ENCODE peak calls at places on chromosome 6, in six cellular contexts. U, P, R, D, G and X are unnamed samples.

GRCh38 chr6:35052694-35053565 is 88.2 kb downstream of the TCP11 start:
- ATAC-seq in U (no peak), P (no peak), R (no peak), D (no peak), G (no peak), X (peak; percentile 72)

GRCh38 chr6:4805553-4806307 is 29.5 kb downstream of the CDYL start:
- ATAC-seq in U (peak; percentile 84), P (peak; percentile 71), R (no peak), D (peak; percentile 76), G (peak; percentile 23), X (peak; percentile 51)

GRCh38 chr6:149474108-149474935 is 10.5 kb downstream of the ZC3H12D start:
- ATAC-seq in U (peak; percentile 44), P (peak; percentile 6), R (peak; percentile 53), D (no peak), G (peak; percentile 33), X (no peak)

GRCh38 chr6:124854338-124854922 is 107.8 kb upstream of the RNF217 start:
- ATAC-seq in U (no peak), P (no peak), R (no peak), D (no peak), G (no peak), X (no peak)

GRCh38 chr6:15400572-15401004 is 154.7 kb downstream of the JARID2 start:
- ATAC-seq in U (no peak), P (peak; percentile 33), R (no peak), D (peak; percentile 72), G (peak; percentile 91), X (peak; percentile 66)

GRCh38 chr6:70413829-70414494 is 654 bp downstream of the FAM135A start:
- ATAC-seq in U (peak; percentile 77), P (peak; percentile 80), R (peak; percentile 56), D (no peak), G (peak; percentile 63), X (peak; percentile 30)

GRCh38 chr6:154917941-154918340 is 77.2 kb upstream of the TIAM2 start:
- ATAC-seq in U (no peak), P (no peak), R (no peak), D (no peak), G (no peak), X (no peak)

GRCh38 chr6:128139519-128139918 is 238.7 kb upstream of the THEMIS start:
- ATAC-seq in U (peak; percentile 82), P (peak; percentile 83), R (no peak), D (no peak), G (no peak), X (peak; percentile 36)

GRCh38 chr6:14826456-14826855 is 419.4 kb upstream of the JARID2 start:
- ATAC-seq in U (no peak), P (no peak), R (no peak), D (no peak), G (no peak), X (no peak)

GRCh38 chr6:85461806-85462185 is 11.9 kb downstream of the NT5E start:
- ATAC-seq in U (no peak), P (no peak), R (no peak), D (no peak), G (no peak), X (no peak)
- H3K27ac ChIP-seq in U (no peak overlapping the region), P (no peak overlapping the region), R (peak overlapping the region; percentile 74), D (peak overlapping the region; percentile 32), G (no peak overlapping the region), X (peak overlapping the region; percentile 70)

GRCh38 chr6:3118353-3119039 is at the start of gene BPHL:
- ATAC-seq in U (peak; percentile 91), P (peak; percentile 89), R (peak; percentile 97), D (peak; percentile 99), G (peak; percentile 95), X (peak; percentile 97)
- TF ChIP-seq EP300 in U (no peak), P (peak; percentile 0), R (no peak), D (no peak), G (no peak), X (no peak)

DNA sequence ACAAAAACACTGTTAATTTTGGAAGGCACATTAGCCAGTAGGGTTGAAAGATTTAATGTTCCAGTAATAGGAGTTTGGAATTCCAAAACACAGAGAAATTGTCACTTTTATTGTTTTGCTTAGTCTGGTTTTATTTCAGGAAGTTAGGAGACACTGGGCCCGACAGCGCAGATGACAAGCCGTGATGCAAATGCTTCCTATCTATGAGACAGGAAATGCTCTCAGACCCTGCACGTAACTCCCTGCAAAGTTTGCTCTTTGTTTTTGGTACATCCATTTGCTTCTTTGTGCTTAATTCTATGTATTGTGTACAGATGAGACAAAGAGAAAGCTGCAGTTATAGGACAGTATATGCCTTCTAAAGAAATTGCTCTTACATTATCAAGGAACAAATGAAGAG is 201.5 kb upstream of the SGK1 start:
- ATAC-seq in U (no peak), P (no peak), R (no peak), D (no peak), G (peak; percentile 74), X (no peak)
- H3K27ac ChIP-seq in U (peak overlapping the region; percentile 71), P (no peak overlapping the region), R (no peak overlapping the region), D (peak overlapping the region; percentile 85), G (no peak overlapping the region), X (no peak overlapping the region)

DNA sequence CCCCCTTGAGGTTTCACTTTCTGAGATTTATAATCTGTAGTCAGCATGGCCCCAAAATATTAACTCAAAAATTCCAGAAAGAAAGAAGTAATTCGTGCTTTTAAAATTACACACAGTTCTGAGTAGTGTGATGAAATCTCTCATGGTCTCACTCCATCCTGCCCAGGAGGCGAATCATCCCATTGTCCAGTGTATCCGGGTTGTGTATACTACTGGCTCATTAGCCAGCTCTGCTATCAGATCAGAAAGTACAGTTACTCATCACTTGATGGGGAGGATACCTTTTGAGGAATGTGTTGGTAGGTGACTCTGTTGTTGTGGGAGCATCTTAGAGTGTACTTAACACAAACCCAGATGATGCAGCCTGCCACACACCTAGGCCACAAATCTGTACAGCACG is 65.2 kb downstream of the CDC5L start:
- ATAC-seq in U (peak; percentile 81), P (peak; percentile 36), R (no peak), D (no peak), G (no peak), X (no peak)
- TF ChIP-seq EP300 in U (no peak), P (no peak), R (no peak), D (no peak), G (no peak), X (no peak)

GRCh38 chr6:121856296-121856695 is 420.9 kb downstream of the GJA1 start:
- ATAC-seq in U (no peak), P (no peak), R (no peak), D (no peak), G (no peak), X (no peak)

GRCh38 chr6:121858976-121859375 is 423.5 kb downstream of the GJA1 start:
- ATAC-seq in U (no peak), P (no peak), R (no peak), D (no peak), G (no peak), X (no peak)

GRCh38 chr6:121857551-121857950 is 422.1 kb downstream of the GJA1 start:
- ATAC-seq in U (no peak), P (no peak), R (no peak), D (no peak), G (no peak), X (no peak)

DNA sequence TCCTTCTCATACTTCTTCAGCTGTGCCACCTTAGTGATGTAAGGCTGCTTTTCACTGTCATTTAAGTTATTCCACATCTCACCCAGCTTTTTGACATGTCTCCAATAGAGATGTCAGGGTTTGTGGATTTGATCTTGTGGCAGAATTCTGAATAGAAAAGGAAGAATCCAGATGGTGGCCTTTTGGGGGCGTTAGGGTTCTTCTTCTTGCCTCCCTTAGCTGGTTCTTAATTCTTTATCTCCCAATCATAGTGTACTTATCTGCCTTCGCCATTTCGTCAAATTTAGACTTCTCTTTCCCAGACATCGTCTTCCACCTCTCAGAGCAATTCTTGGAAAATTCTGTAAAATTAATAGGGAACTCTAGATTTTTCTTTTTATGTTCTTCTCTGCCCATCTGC is 422.9 kb downstream of the GJA1 start:
- ATAC-seq in U (no peak), P (no peak), R (no peak), D (no peak), G (no peak), X (no peak)
- H3K27ac ChIP-seq in U (no peak overlapping the region), P (no peak overlapping the region), R (no peak overlapping the region), D (no peak overlapping the region), G (no peak overlapping the region), X (no peak overlapping the region)

GRCh38 chr6:156969233-156969632 is 192.1 kb downstream of the ARID1B start:
- ATAC-seq in U (no peak), P (no peak), R (peak; percentile 25), D (no peak), G (peak; percentile 46), X (no peak)

GRCh38 chr6:156967852-156968251 is 190.7 kb downstream of the ARID1B start:
- ATAC-seq in U (no peak), P (no peak), R (no peak), D (no peak), G (no peak), X (no peak)

GRCh38 chr6:156960525-156960924 is 183.3 kb downstream of the ARID1B start:
- ATAC-seq in U (no peak), P (no peak), R (no peak), D (no peak), G (no peak), X (no peak)

GRCh38 chr6:156961282-156961892 is 184.2 kb downstream of the ARID1B start:
- ATAC-seq in U (no peak), P (peak; percentile 31), R (no peak), D (no peak), G (no peak), X (no peak)

DNA sequence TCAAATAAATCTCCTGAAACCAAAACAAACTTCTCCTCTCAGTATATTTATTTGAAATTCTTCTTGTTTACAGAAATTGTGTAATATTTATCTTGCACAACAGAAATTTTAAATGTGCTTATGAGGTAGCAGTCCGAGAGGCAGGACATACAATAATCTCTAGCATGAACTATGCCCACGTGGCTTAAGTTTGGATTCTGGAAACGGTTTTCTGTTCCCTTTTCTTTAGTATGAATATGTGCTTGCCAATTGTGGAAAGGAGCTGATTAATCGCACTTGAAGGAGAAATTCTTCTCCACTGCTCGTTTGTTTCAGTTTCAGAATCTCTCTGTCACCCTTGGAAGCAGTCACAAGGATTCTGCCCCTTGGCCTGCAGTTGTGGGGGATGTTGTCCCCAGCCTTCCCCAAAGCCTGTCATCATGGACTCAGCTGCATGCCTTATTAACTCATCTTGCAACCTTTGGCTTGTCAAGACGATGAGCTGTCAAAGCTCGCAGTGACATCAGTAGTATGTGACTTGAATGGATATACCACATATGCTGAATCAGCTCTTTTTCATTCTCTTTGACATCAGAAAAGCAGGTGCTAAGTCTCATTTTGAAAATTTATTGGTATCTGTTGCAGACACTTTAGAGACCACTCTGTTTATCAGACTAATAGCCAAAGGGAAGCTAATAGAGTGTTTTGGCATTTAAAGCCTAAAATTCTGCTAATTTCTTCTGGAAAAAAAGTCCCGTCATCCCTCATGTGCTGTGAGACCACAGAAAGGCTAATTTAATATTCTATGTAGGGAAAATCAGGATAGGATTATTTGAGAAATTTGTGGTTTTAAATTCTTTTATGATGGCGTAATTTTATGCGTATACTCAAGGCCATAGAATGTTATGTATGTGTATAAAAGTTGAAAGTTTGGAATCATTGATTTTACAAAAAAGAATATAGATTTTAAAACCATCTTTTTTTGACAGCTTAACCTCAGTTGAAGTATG is 186.8 kb downstream of the ARID1B start:
- ATAC-seq in U (no peak), P (peak; percentile 35), R (peak; percentile 90), D (peak; percentile 69), G (peak; percentile 72), X (peak; percentile 51)
- TF ChIP-seq EP300 in U (no peak), P (no peak), R (no peak), D (no peak), G (no peak), X (no peak)